ENCODE peak calls at places on chromosomes 6 and 20, in four cellular contexts. One of them, this sample, is unnamed.

GRCh38 chr6:29977425-29977727 is 35.0 kb downstream of the HLA-A start:
- DNase-seq in HepG2: no peak
- DNase-seq in GM12878: no peak
- DNase-seq in K562: no peak
- DNase-seq in this sample: no peak

GRCh38 chr6:137339929-137340559 is 120.9 kb upstream of the IFNGR1 start:
- DNase-seq in GM12878: no peak
- DNase-seq in HepG2: no peak
- DNase-seq in K562: no peak
- DNase-seq in this sample: no peak

GRCh38 chr20:51750037-51750769 is 18.0 kb downstream of the ATP9A start:
- DNase-seq in K562: no peak
- DNase-seq in HepG2: peak; percentile 96
- DNase-seq in GM12878: no peak
- DNase-seq in this sample: no peak

GRCh38 chr6:95501032-95501904 is 76.1 kb upstream of the MANEA start:
- DNase-seq in K562: no peak
- DNase-seq in GM12878: no peak
- DNase-seq in HepG2: no peak
- DNase-seq in this sample: no peak

GRCh38 chr6:163635731-163636344 is 221.3 kb downstream of the QKI start:
- DNase-seq in K562: no peak
- DNase-seq in GM12878: no peak
- DNase-seq in HepG2: no peak
- DNase-seq in this sample: peak; percentile 20

GRCh38 chr6:106546322-106547052 is 82.8 kb downstream of the RTN4IP1 start:
- DNase-seq in K562: no peak
- DNase-seq in HepG2: peak; percentile 36
- DNase-seq in GM12878: no peak
- DNase-seq in this sample: no peak

GRCh38 chr6:152299336-152299735 is 337.8 kb downstream of the SYNE1 start:
- DNase-seq in K562: no peak
- DNase-seq in GM12878: no peak
- DNase-seq in HepG2: no peak
- DNase-seq in this sample: no peak

GRCh38 chr20:16615199-16615598 is 42.0 kb upstream of the KIF16B start:
- DNase-seq in GM12878: no peak
- DNase-seq in K562: no peak
- DNase-seq in HepG2: no peak
- DNase-seq in this sample: no peak

GRCh38 chr20:17531537-17532025 is 402 bp upstream of the BFSP1 start:
- DNase-seq in K562: no peak
- DNase-seq in HepG2: no peak
- DNase-seq in GM12878: no peak
- DNase-seq in this sample: no peak

GRCh38 chr6:98839788-98840361 is 5.5 kb downstream of the POU3F2 start:
- DNase-seq in HepG2: peak; percentile 27
- DNase-seq in K562: no peak
- DNase-seq in GM12878: no peak
- DNase-seq in this sample: no peak

DNA sequence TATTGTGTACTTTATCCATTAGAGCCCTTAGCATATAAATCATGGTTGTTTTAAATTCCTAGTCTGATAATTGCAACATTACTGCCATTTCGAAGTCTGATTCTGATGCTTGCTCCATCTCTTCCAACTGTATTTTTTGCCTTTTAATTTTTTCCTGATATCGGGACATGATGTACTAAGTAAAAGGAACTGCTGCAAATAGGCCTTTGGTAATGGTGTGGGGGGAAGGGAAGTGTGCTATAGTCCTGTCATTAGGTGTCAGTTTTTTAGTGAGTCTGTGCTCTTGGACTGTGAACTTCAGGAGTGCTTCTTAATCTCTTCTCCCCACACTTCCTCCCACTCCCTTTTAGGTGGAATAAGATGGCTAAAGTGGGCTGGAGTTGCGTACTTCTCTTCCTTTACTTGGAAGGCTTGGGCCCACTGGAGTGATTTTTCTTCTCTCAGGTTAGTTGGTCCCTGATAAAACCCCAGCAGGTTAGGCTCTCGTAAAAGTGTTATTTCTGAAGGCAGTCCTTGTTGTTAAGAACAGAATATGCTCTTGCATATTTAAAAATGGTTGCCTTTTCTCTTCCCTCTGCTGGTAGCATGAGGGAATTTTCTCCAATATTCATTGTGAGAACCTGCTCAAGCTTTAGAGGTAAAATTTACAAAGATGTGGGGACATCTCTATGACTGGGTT is 18.1 kb downstream of the STXBP5 start:
- DNase-seq in K562: peak; percentile 26
- DNase-seq in GM12878: no peak
- DNase-seq in HepG2: peak; percentile 30
- DNase-seq in this sample: no peak
- TF ChIP-seq CREM in K562: peak; percentile 63
- TF ChIP-seq CREM in GM12878: no peak
- TF ChIP-seq CREM in HepG2: no peak
- TF ChIP-seq CREM in this sample: no peak

GRCh38 chr6:1163501-1163900 is 148.4 kb upstream of the FOXQ1 start:
- DNase-seq in GM12878: no peak
- DNase-seq in K562: no peak
- DNase-seq in HepG2: no peak
- DNase-seq in this sample: no peak

GRCh38 chr6:1164600-1164999 is 147.3 kb upstream of the FOXQ1 start:
- DNase-seq in GM12878: no peak
- DNase-seq in K562: no peak
- DNase-seq in HepG2: peak; percentile 80
- DNase-seq in this sample: no peak

GRCh38 chr6:1162367-1163275 is 149.3 kb upstream of the FOXQ1 start:
- DNase-seq in GM12878: no peak
- DNase-seq in HepG2: no peak
- DNase-seq in K562: no peak
- DNase-seq in this sample: no peak
- TF ChIP-seq CREM in GM12878: no peak
- TF ChIP-seq CREM in HepG2: no peak
- TF ChIP-seq CREM in K562: no peak
- TF ChIP-seq CREM in this sample: no peak

GRCh38 chr6:21750479-21751018 is 157.0 kb downstream of the SOX4 start:
- DNase-seq in GM12878: no peak
- DNase-seq in HepG2: no peak
- DNase-seq in K562: no peak
- DNase-seq in this sample: no peak

GRCh38 chr6:21749754-21750153 is 156.2 kb downstream of the SOX4 start:
- DNase-seq in HepG2: no peak
- DNase-seq in GM12878: no peak
- DNase-seq in K562: no peak
- DNase-seq in this sample: no peak

GRCh38 chr6:21751608-21752007 is 158.1 kb downstream of the SOX4 start:
- DNase-seq in GM12878: no peak
- DNase-seq in HepG2: no peak
- DNase-seq in K562: no peak
- DNase-seq in this sample: no peak

GRCh38 chr6:21753571-21754108 is 160.1 kb downstream of the SOX4 start:
- DNase-seq in K562: no peak
- DNase-seq in GM12878: no peak
- DNase-seq in HepG2: no peak
- DNase-seq in this sample: no peak

DNA sequence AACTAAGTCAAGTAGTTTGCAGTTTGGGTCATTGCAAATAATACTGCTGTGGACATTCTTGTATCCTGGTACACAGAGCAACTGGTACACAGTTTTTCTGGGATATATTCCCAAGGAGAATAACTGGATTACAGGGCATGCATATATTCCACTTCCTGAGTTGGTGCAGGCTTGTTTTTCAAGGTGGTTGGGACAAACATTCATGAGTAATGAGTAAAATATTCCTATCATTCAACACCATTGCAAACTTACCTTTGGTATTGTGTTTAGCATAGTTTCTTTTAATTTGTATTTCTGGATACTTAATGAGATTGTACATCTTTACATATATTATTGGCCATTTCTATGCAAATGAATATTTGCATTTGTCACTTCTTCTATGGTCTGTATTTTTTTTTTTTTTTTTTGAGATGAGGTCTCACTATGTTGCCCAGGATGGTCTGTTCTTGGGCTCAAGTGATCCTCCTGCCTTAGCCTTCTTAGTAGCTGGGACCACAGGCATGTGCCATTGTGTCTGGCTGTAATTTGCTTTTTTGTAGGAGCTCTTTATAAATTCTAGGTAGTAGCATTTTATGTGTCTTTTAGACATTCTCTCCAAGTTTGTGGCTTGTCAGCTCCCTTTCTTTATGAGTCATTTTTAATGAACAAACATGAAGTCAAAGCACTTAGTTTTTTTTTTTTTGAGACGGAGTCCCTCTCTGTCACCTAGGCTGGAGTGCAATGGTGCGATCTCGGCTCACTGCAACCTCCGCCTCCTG is 158.7 kb downstream of the SOX4 start:
- DNase-seq in GM12878: no peak
- DNase-seq in K562: no peak
- DNase-seq in HepG2: no peak
- DNase-seq in this sample: no peak
- TF ChIP-seq CREM in GM12878: no peak
- TF ChIP-seq CREM in K562: no peak
- TF ChIP-seq CREM in HepG2: no peak
- TF ChIP-seq CREM in this sample: no peak

GRCh38 chr6:100160913-100161312 is 166.9 kb upstream of the MCHR2 start:
- DNase-seq in GM12878: no peak
- DNase-seq in K562: no peak
- DNase-seq in HepG2: no peak
- DNase-seq in this sample: peak; percentile 34
- TF ChIP-seq CREM in GM12878: no peak
- TF ChIP-seq CREM in K562: no peak
- TF ChIP-seq CREM in HepG2: no peak
- TF ChIP-seq CREM in this sample: no peak

DNA sequence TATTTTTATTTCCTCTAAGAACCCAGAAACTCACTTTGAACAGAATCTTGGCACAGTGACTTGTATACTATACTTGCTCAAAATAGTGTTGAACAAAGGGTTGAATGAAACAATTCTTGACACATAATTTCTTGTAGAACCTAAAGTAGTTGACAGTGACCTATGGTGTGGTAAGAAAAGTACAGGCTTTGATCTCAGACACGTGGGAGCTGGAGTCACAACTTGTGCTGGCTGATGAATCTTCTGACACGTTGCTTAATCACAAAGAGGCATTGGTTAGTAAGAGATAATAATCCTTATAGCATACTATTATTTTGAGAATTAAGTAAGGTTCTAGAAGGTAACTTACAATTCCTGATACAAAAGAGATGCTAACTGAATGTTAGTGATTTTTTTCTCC is 30.6 kb upstream of the CD2AP start:
- DNase-seq in GM12878: no peak
- DNase-seq in HepG2: no peak
- DNase-seq in K562: no peak
- DNase-seq in this sample: no peak
- TF ChIP-seq CREM in GM12878: no peak
- TF ChIP-seq CREM in HepG2: no peak
- TF ChIP-seq CREM in K562: no peak
- TF ChIP-seq CREM in this sample: no peak

DNA sequence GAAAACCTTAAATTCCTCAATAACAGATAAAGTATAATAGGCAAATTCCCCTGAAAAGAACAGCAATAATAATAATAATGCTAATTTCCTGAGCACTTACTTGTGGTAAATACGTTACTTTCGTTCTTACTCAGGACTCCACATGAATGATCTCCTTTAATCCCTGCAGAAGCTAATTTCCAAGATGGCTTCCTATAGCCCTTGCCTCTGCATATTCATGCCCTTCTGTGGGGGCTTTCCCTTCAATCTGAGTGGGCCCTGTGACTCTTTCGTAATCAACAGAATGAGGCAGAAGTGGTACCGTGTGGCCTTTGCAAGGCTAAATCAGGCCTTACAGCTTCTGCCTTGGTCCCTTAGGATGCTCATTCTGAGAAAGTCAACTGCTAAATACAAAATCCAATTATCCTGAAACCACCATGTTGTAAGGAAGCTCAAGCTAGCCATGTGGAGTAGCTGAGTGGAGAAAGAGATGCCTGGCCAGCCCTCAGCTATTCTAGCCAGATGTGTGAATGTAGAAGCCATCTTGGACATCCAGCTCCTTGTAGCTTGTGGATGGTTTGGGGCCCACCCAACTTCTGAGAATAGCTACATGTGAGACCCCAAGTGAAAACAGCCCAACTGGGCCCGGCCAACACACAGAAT is 50.5 kb downstream of the MCUR1 start:
- DNase-seq in K562: no peak
- DNase-seq in HepG2: no peak
- DNase-seq in GM12878: peak; percentile 49
- DNase-seq in this sample: no peak
- TF ChIP-seq CREM in K562: no peak
- TF ChIP-seq CREM in HepG2: no peak
- TF ChIP-seq CREM in GM12878: no peak
- TF ChIP-seq CREM in this sample: no peak

This sample was measured in WTC11.